ENCODE peak calls at places on chromosomes 2 and 18, in ten cellular contexts. M is ureter; L is stimulated activated CD4-positive, alpha-beta T cell treated with anti-CD3 and anti-CD28 coated beads, Interleukin-12 subunit alpha, Interleukin-12 subunit beta, amount 100 ng/mL, for 24 hours; X is CD8-positive, alpha-beta T cell; Y is AG08396; Q is stimulated activated CD8-positive, alpha-beta memory T cell treated with anti-CD3 and anti-CD28 coated beads, Interleukin-12 subunit alpha, Interleukin-12 subunit beta, amount 100 ng/mL, for 4 hours; J is OCI-LY7; P is activated naive CD4-positive, alpha-beta T cell; S is cerebellar cortex; O is activated T-cell treated with anti-CD3 and anti-CD28 coated beads for 24 hours. K is an unnamed sample.

GRCh38 chr2:65055427-65056214 is 595 bp upstream of the CEP68 start:
- DNase-seq in O (peak), Q (no peak), S (no peak), X (no peak), P (peak), M (no peak), L (no peak), Y (no peak), J (peak), K (no peak)

GRCh38 chr2:202037086-202037485 is 3.4 kb downstream of the FZD7 start:
- DNase-seq in O (no peak), Q (no peak), P (no peak), Y (no peak), L (no peak), X (no peak), S (no peak), J (no peak), M (no peak), K (no peak)

GRCh38 chr2:48934807-48935206 is 179.3 kb upstream of the LHCGR start:
- DNase-seq in O (no peak), S (no peak), M (no peak), L (no peak), P (no peak), X (no peak), J (no peak), Q (no peak), Y (no peak), K (no peak)

GRCh38 chr2:94872676-94873361 is 1.6 kb downstream of the TEKT4 start:
- DNase-seq in Q (no peak), X (no peak), O (no peak), S (no peak), P (no peak), M (no peak), L (no peak), J (no peak), Y (no peak), K (no peak)

GRCh38 chr18:59902993-59903610 is 3.3 kb downstream of the PMAIP1 start:
- DNase-seq in X (no peak), M (no peak), Q (no peak), P (no peak), L (no peak), S (no peak), O (no peak), J (no peak), Y (no peak), K (no peak)

GRCh38 chr18:40917096-40917495 is 1037.9 kb upstream of the PIK3C3 start:
- DNase-seq in Y (no peak), Q (no peak), L (no peak), O (no peak), X (no peak), M (no peak), S (no peak), J (no peak), P (no peak), K (no peak)

GRCh38 chr2:164871404-164871803 is 29.8 kb upstream of the COBLL1 start:
- DNase-seq in S (no peak), O (no peak), P (no peak), Y (no peak), X (no peak), J (no peak), Q (no peak), M (no peak), L (no peak), K (no peak)

GRCh38 chr2:230411484-230412368 is 4.3 kb upstream of the SP100 start:
- DNase-seq in J (peak), X (peak), P (no peak), Q (peak), Y (peak), L (peak), M (peak), S (peak), O (peak), K (peak)

GRCh38 chr18:62523631-62524442 is 1.0 kb downstream of the ZCCHC2 start:
- DNase-seq in M (peak), L (peak), Y (peak), Q (peak), S (peak), P (peak), J (peak), O (peak), X (peak), K (peak)

K was measured in heart right ventricle.